ENCODE peak calls at places on chromosomes 3 and 15, in seven cellular contexts. Z, A, Y, C, T, Q and M are unnamed samples. For H3K36me3, the result is how much of the 10 kb centered on the place peaks cover.

GRCh38 chr3:38960953-38961622 is 90.7 kb downstream of the SCN11A start:
- DNase-seq in Q (no peak), T (no peak), Z (peak), Y (no peak), A (peak), C (no peak), M (no peak)

GRCh38 chr15:63344737-63345390 is 36.8 kb downstream of the CA12 start:
- DNase-seq in A (peak), Q (no peak), Z (no peak), C (no peak), T (no peak), Y (no peak), M (no peak)

GRCh38 chr3:107775958-107776357 is 253.2 kb downstream of the BBX start:
- DNase-seq in C (no peak), T (no peak), A (no peak), Y (no peak), Q (no peak), Z (no peak), M (no peak)

GRCh38 chr15:101206173-101206572 is 45.7 kb downstream of the CHSY1 start:
- DNase-seq in Q (no peak), Z (peak), C (no peak), A (peak), T (no peak), Y (no peak), M (peak)

GRCh38 chr3:132519914-132520313 is 77.2 kb upstream of the ACKR4 start:
- DNase-seq in Q (no peak), Y (no peak), Z (no peak), T (no peak), A (no peak), C (no peak), M (no peak)

GRCh38 chr3:151315846-151316245 is 774 bp downstream of the GPR87 start:
- DNase-seq in C (no peak), T (no peak), Y (no peak), Z (no peak), A (no peak), Q (no peak), M (no peak)

GRCh38 chr15:53193149-53193548 is 403.0 kb upstream of the ONECUT1 start:
- DNase-seq in T (no peak), C (no peak), Z (no peak), A (peak), Y (no peak), Q (no peak), M (no peak)

GRCh38 chr3:188689101-188689574 is 482.6 kb upstream of the TPRG1 start:
- DNase-seq in Q (no peak), T (no peak), Y (no peak), Z (no peak), A (peak), C (no peak), M (no peak)

GRCh38 chr3:45631486-45631885 is 36.9 kb downstream of the LIMD1 start:
- DNase-seq in A (no peak), Q (no peak), Y (no peak), T (no peak), Z (peak), C (no peak), M (no peak)

GRCh38 chr3:174413057-174413912 is 445.8 kb upstream of the NAALADL2 start:
- DNase-seq in C (no peak), Y (no peak), Z (no peak), A (no peak), T (no peak), Q (no peak), M (no peak)

GRCh38 chr3:99638244-99638948 is at the start of gene COL8A1:
- DNase-seq in Y (peak), A (peak), T (no peak), Q (peak), Z (no peak), C (no peak), M (no peak)

GRCh38 chr3:123880998-123881561 is 3.1 kb downstream of the MYLK start:
- DNase-seq in A (peak), Z (no peak), C (no peak), Y (no peak), Q (no peak), T (no peak), M (no peak)

GRCh38 chr3:151875759-151876158 is 2.3 kb downstream of the SUCNR1 start:
- DNase-seq in Q (no peak), Z (peak), C (no peak), T (no peak), A (no peak), Y (no peak), M (no peak)

GRCh38 chr15:52559583-52559982 is 9.2 kb downstream of the ARPP19 start:
- DNase-seq in T (no peak), Q (no peak), Y (no peak), C (no peak), A (peak), Z (peak), M (no peak)

GRCh38 chr3:138072816-138073215 is 42.6 kb downstream of the DZIP1L start:
- DNase-seq in A (no peak), T (no peak), Q (no peak), Z (no peak), Y (no peak), C (no peak), M (no peak)

GRCh38 chr3:129735638-129736037 is 129.2 kb upstream of the PLXND1 start:
- DNase-seq in T (no peak), A (no peak), Z (no peak), Q (no peak), Y (no peak), C (no peak), M (no peak)

GRCh38 chr3:5017953-5018531 is 38.8 kb downstream of the BHLHE40 start:
- DNase-seq in A (peak), T (no peak), Q (peak), Z (no peak), C (no peak), Y (peak), M (peak)

GRCh38 chr15:63244976-63245645 is 32.3 kb upstream of the APH1B start:
- DNase-seq in C (no peak), Z (peak), Y (no peak), T (no peak), Q (no peak), A (peak), M (peak)

GRCh38 chr15:92663250-92663951 is 7.8 kb upstream of the FAM174B start:
- DNase-seq in Z (no peak), T (no peak), Q (no peak), C (no peak), A (no peak), Y (no peak), M (no peak)

GRCh38 chr15:79185199-79185598 is 94.6 kb upstream of the RASGRF1 start:
- DNase-seq in T (no peak), C (no peak), Q (no peak), A (peak), Y (no peak), Z (peak), M (no peak)

GRCh38 chr3:21718161-21718765 is 32.7 kb downstream of the ZNF385D start:
- DNase-seq in Z (no peak), T (no peak), A (peak), Y (no peak), Q (no peak), C (peak), M (no peak)

GRCh38 chr3:128590948-128591347 is 59.7 kb downstream of the RPN1 start:
- DNase-seq in Q (no peak), Y (no peak), T (no peak), A (no peak), C (no peak), Z (no peak), M (no peak)

GRCh38 chr3:71591106-71591505 is 7.6 kb upstream of the FOXP1 start:
- DNase-seq in T (no peak), Z (no peak), Y (no peak), C (no peak), A (no peak), Q (no peak), M (no peak)

GRCh38 chr15:28165791-28166190 is 66.7 kb upstream of the OCA2 start:
- DNase-seq in Y (no peak), C (no peak), Z (no peak), Q (no peak), T (no peak), A (no peak), M (no peak)
- H3K36me3 ChIP-seq in Y (half or more), C (under half), Z (under half), Q (half or more), T (under half), A (half or more), M (under half)

DNA sequence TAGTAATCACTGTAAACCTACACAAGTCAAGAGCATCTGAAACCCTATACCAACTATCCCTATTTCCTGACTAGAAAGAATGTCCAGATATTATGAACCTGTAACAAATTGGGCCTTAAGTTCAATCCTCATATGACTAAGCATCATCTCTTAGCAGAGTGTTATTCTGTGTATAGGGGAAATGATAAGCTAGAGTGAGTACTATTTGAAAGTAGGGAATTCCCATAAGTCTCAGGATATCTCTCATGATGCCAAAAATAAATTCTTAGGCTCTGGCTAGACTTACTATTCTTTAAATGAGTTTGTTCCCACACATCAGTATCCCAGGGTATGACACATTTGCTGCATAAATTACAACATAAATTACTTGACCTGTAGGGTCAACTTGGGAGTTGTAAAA is 15.3 kb downstream of the MRPL47 start:
- DNase-seq in Q (no peak), A (peak), Z (no peak), Y (no peak), C (no peak), T (no peak), M (no peak)
- H3K27ac ChIP-seq in Q (no peak), A (no peak), Z (no peak), Y (no peak), C (no peak), T (no peak), M (no peak)

GRCh38 chr3:16472593-16472992 is 40.9 kb downstream of the RFTN1 start:
- DNase-seq in Z (no peak), C (no peak), Y (no peak), A (no peak), T (no peak), Q (no peak), M (no peak)

GRCh38 chr3:16474304-16474703 is 39.2 kb downstream of the RFTN1 start:
- DNase-seq in Y (no peak), Q (no peak), C (no peak), T (no peak), Z (no peak), A (peak), M (no peak)

GRCh38 chr3:16474920-16475319 is 38.6 kb downstream of the RFTN1 start:
- DNase-seq in Z (no peak), A (peak), T (no peak), Q (no peak), C (no peak), Y (no peak), M (no peak)

GRCh38 chr3:16470590-16470989 is 42.9 kb downstream of the RFTN1 start:
- DNase-seq in C (no peak), T (no peak), Q (no peak), Z (no peak), A (no peak), Y (no peak), M (no peak)

DNA sequence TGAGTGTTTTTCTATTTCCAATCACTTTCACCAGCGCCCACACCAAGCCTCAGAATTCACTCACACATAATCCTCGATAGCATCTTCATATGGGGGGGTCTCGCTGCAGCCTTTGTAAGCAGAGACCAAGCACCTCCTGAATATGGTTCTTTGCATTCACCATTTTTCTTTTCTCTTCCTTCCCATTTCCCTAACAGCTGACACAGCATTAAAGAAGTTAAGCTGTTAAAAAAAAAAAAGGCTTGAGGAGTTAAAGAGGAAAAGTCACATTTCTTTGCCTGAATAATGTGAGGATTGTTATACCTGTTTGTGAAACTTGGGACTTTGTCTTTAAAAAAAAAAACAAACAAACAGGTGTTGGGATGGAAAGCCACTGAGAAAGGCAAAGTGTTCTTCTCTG is 41.6 kb downstream of the RFTN1 start:
- DNase-seq in Z (no peak), Y (no peak), A (no peak), C (no peak), Q (no peak), T (no peak), M (no peak)
- H3K36me3 ChIP-seq in Z (under half), Y (under half), A (under half), C (under half), Q (under half), T (under half), M (under half)

DNA sequence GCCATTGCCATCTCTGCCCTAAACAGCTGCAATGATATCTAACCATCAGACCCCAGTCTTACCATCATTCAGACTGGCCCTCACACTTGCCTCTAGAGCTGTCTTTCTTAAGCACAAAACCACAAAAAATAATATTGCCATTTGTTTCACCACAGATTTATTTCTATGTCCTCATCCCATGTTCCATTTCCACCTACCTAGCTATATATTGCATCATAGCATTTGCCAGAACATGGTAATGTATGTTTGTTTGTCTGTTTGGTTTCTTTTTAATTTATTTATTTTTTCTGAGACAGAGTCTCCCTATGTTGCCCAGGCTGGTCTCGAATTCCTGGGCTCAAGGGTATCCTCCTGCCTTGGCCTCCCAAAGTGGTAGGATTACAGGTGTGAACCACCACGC is 18.5 kb upstream of the TUSC7 start:
- DNase-seq in A (no peak), C (no peak), T (no peak), Y (no peak), Q (no peak), Z (no peak), M (no peak)
- H3K27ac ChIP-seq in A (no peak), C (no peak), T (no peak), Y (no peak), Q (no peak), Z (no peak), M (no peak)

DNA sequence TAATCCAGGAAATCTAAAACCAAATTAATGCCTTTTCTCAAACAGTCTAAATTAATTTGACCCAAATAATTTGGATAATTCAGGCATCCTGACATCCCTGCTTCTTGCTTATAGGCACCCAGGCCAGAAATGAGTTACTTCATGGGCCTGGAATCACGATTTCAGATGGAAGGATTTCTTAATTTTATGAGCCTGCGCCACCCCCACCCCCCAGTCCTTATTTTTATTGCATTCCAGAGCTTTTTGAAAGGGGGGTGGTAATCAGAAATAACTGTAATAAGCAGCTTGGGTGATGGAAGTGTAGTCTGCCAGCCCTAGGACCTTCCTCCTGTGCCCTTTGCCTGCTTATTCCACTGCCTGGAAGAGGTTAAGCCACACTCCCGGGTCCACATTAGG is 1.3 kb downstream of the AP2M1 start:
- DNase-seq in A (peak), C (no peak), Y (no peak), Q (no peak), T (no peak), Z (no peak), M (no peak)
- H3K36me3 ChIP-seq in A (under half), C (under half), Y (under half), Q (half or more), T (under half), Z (under half), M (under half)

DNA sequence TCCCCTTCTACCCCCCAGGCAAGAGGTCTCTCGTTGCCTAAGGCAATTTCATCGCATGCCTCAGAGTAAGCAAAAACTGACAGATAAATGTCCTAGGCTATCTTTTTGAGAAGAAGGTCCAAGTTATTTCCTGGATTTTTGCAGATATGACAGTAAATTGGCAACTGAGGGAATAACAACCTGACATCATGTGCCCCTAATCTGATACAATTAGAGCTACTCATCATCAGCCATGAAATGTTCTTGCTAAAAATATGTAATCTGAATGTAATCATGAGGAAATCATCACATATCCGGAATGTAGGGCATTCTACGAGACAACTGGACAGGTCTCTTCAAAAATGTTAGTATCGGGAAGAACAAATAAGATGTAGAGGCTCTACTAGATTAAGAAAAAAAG is 44.1 kb downstream of the TNIK start:
- DNase-seq in Z (no peak), A (no peak), C (no peak), Q (no peak), Y (no peak), T (no peak), M (no peak)
- H3K27ac ChIP-seq in Z (no peak), A (no peak), C (no peak), Q (peak), Y (no peak), T (no peak), M (no peak)